ENCODE peak calls at places on chromosome 1, in six cellular contexts. V is tibial artery, Y is mesothelial cell of epicardium, T is heart left ventricle, A is lower lobe of right lung, E is GM20000. C is an unnamed sample.

GRCh38 chr1:25724986-25725385 is 75.0 kb upstream of the SELENON start:
- DNase-seq in A (no peak), V (no peak), Y (no peak), E (no peak), T (no peak), C (no peak)

GRCh38 chr1:46830665-46831322 is 31.9 kb downstream of the CYP4B1 start:
- DNase-seq in Y (no peak), T (no peak), A (no peak), E (no peak), V (no peak), C (no peak)

GRCh38 chr1:23751050-23751814 is 8.0 kb downstream of the ELOA start:
- DNase-seq in V (no peak), Y (no peak), E (peak; percentile 79), A (no peak), T (peak; percentile 29), C (peak; percentile 78)

GRCh38 chr1:77394166-77394565 is 112.3 kb downstream of the AK5 start:
- DNase-seq in E (no peak), T (no peak), V (no peak), Y (no peak), A (no peak), C (no peak)

GRCh38 chr1:103529746-103530145 is 4.2 kb downstream of the RNPC3 start:
- DNase-seq in E (no peak), A (no peak), Y (no peak), V (no peak), T (no peak), C (no peak)

GRCh38 chr1:214719207-214719606 is 116.2 kb downstream of the CENPF start:
- DNase-seq in V (no peak), Y (no peak), E (no peak), T (no peak), A (no peak), C (no peak)

GRCh38 chr1:22953392-22954141 is 19.1 kb downstream of the LACTBL1 start:
- DNase-seq in Y (no peak), T (no peak), E (no peak), V (no peak), A (no peak), C (no peak)

GRCh38 chr1:111559736-111560279 is 56.4 kb upstream of the ADORA3 start:
- DNase-seq in T (no peak), E (no peak), Y (no peak), A (no peak), V (no peak), C (no peak)

GRCh38 chr1:156969496-156969895 is 49.1 kb downstream of the LRRC71 start:
- DNase-seq in A (no peak), V (no peak), T (no peak), E (no peak), Y (no peak), C (no peak)

GRCh38 chr1:119046429-119047039 is 58.4 kb upstream of the TBX15 start:
- DNase-seq in T (no peak), A (no peak), E (no peak), Y (no peak), V (no peak), C (no peak)

GRCh38 chr1:243213045-243213787 is 41.9 kb downstream of the CEP170 start:
- DNase-seq in E (no peak), V (no peak), A (no peak), T (no peak), Y (no peak), C (no peak)

GRCh38 chr1:23923592-23924495 is 10.7 kb upstream of the CNR2 start:
- DNase-seq in Y (no peak), A (no peak), T (no peak), V (peak; percentile 76), E (no peak), C (no peak)

GRCh38 chr1:6080469-6080868 is 34.8 kb downstream of the KCNAB2 start:
- DNase-seq in V (no peak), Y (no peak), T (peak; percentile 61), E (no peak), A (no peak), C (no peak)

GRCh38 chr1:172163479-172164215 is 256.8 kb upstream of the C1orf105 start:
- DNase-seq in A (no peak), E (no peak), T (no peak), Y (no peak), V (no peak), C (no peak)

GRCh38 chr1:92273039-92273438 is 25.7 kb downstream of the GLMN start:
- DNase-seq in T (no peak), A (no peak), Y (no peak), E (no peak), V (no peak), C (no peak)
- TF ChIP-seq CTCF in T (no peak), A (no peak), Y (no peak), E (no peak), V (no peak), C (no peak)

GRCh38 chr1:2598329-2598931 is 11.9 kb downstream of the PRXL2B start:
- DNase-seq in T (no peak), A (no peak), V (no peak), E (no peak), Y (no peak), C (no peak)
- TF ChIP-seq CTCF in T (no peak), A (no peak), V (no peak), E (no peak), Y (no peak), C (no peak)

DNA sequence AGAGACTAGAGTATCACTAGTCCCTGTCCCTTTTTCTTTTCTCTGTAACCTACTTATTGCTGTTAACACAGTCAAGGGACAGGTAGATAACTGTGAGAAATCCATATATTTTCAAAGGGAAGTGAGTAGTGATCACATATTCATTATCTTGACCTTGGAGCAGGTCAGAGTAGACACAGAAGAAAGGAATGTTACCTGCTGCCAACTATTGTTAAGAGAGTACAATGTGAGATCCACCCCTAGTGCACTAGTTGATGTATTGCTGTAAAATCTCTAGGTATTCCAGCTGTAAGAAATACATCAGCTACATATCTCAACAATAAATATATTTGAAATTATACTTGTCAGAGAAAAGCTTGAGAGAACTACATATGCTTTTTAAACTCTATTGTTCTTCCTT is 68.7 kb upstream of the ADGRL2 start:
- DNase-seq in T (no peak), E (no peak), Y (no peak), A (no peak), V (no peak), C (no peak)
- TF ChIP-seq CTCF in T (no peak), E (no peak), Y (no peak), A (no peak), V (no peak), C (no peak)

DNA sequence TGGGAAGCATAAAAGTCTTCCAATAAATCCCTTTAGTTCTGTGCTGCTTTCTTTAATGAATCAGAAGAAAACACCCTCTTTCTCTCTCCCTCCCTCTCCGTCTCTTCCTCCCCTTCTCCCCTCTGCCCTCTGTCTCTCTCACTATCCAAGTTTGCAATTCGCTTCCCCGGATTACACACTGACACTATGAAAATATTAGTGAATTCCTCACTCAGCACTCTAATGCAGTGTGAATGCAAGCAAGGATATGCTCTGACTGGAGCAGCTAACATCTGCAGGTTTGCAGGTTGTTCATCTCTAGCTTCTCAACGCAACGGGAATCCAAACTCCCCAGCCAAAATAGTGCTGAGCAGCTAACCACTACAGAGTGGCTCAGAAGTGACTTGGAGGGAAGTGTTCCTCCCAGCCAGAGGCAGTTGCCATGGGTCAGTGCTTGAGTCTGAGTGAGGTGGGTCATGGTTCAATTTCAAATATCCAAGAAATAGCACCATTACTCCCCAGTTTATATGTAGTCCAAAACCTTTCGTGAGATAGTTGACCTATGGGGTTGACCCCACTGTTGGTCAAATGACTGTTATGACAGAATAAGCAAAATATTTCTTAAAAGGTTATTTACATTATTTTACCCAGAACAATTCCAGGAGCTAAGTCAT is 77.6 kb upstream of the CD55 start:
- DNase-seq in A (no peak), T (no peak), V (no peak), E (no peak), Y (no peak), C (no peak)
- TF ChIP-seq CTCF in A (no peak), T (no peak), V (no peak), E (no peak), Y (no peak), C (no peak)

C was measured in GM13977.